ENCODE peak calls at places on chromosomes 13 and 19, in ten cellular contexts. One of them, this sample, is unnamed. For H3K9me3, the result is how much of the 10 kb centered on the place peaks cover.

GRCh38 chr13:20436505-20436904 is 89.2 kb downstream of the CRYL1 start:
- DNase-seq in AG04450: no peak
- DNase-seq in tibial nerve: no peak
- DNase-seq in mucosa of descending colon: no peak
- DNase-seq in WERI-Rb-1: no peak
- DNase-seq in cardiac muscle cell: no peak
- DNase-seq in right cardiac atrium: no peak
- DNase-seq in SJSA1: no peak
- DNase-seq in prostate gland: no peak
- DNase-seq in A549: no peak
- DNase-seq in this sample: no peak

GRCh38 chr13:26881154-26881553 is 120.6 kb upstream of the GPR12 start:
- DNase-seq in right cardiac atrium: no peak
- DNase-seq in AG04450: peak
- DNase-seq in mucosa of descending colon: no peak
- DNase-seq in prostate gland: peak
- DNase-seq in tibial nerve: no peak
- DNase-seq in WERI-Rb-1: no peak
- DNase-seq in SJSA1: no peak
- DNase-seq in cardiac muscle cell: peak
- DNase-seq in A549: no peak
- DNase-seq in this sample: no peak

GRCh38 chr19:17323973-17324327 is 10.7 kb downstream of the ANO8 start:
- DNase-seq in mucosa of descending colon: peak
- DNase-seq in SJSA1: no peak
- DNase-seq in tibial nerve: no peak
- DNase-seq in AG04450: no peak
- DNase-seq in WERI-Rb-1: no peak
- DNase-seq in prostate gland: no peak
- DNase-seq in A549: no peak
- DNase-seq in right cardiac atrium: peak
- DNase-seq in cardiac muscle cell: no peak
- DNase-seq in this sample: no peak

GRCh38 chr19:18831524-18832330 is at the start of gene UPF1:
- DNase-seq in A549: peak
- DNase-seq in mucosa of descending colon: peak
- DNase-seq in prostate gland: peak
- DNase-seq in cardiac muscle cell: peak
- DNase-seq in SJSA1: peak
- DNase-seq in right cardiac atrium: peak
- DNase-seq in WERI-Rb-1: peak
- DNase-seq in tibial nerve: peak
- DNase-seq in AG04450: peak
- DNase-seq in this sample: peak

GRCh38 chr13:29594310-29594709 is 1.2 kb downstream of the SLC7A1 start:
- DNase-seq in A549: peak
- DNase-seq in right cardiac atrium: no peak
- DNase-seq in SJSA1: peak
- DNase-seq in WERI-Rb-1: peak
- DNase-seq in mucosa of descending colon: no peak
- DNase-seq in AG04450: peak
- DNase-seq in prostate gland: peak
- DNase-seq in tibial nerve: peak
- DNase-seq in cardiac muscle cell: peak
- DNase-seq in this sample: no peak

GRCh38 chr13:21741396-21741795 is 70.5 kb downstream of the FGF9 start:
- DNase-seq in WERI-Rb-1: no peak
- DNase-seq in A549: no peak
- DNase-seq in right cardiac atrium: no peak
- DNase-seq in tibial nerve: no peak
- DNase-seq in mucosa of descending colon: no peak
- DNase-seq in AG04450: no peak
- DNase-seq in prostate gland: no peak
- DNase-seq in cardiac muscle cell: no peak
- DNase-seq in SJSA1: no peak
- DNase-seq in this sample: no peak

GRCh38 chr19:21362291-21362690 is 3.5 kb downstream of the ZNF738 start:
- DNase-seq in tibial nerve: no peak
- DNase-seq in cardiac muscle cell: no peak
- DNase-seq in mucosa of descending colon: no peak
- DNase-seq in right cardiac atrium: no peak
- DNase-seq in prostate gland: no peak
- DNase-seq in A549: no peak
- DNase-seq in AG04450: no peak
- DNase-seq in SJSA1: no peak
- DNase-seq in WERI-Rb-1: no peak
- DNase-seq in this sample: no peak

GRCh38 chr19:46860846-46861690 is at the start of gene ARHGAP35:
- DNase-seq in cardiac muscle cell: no peak
- DNase-seq in WERI-Rb-1: no peak
- DNase-seq in A549: peak
- DNase-seq in prostate gland: no peak
- DNase-seq in right cardiac atrium: peak
- DNase-seq in AG04450: no peak
- DNase-seq in mucosa of descending colon: peak
- DNase-seq in SJSA1: no peak
- DNase-seq in tibial nerve: no peak
- DNase-seq in this sample: peak

DNA sequence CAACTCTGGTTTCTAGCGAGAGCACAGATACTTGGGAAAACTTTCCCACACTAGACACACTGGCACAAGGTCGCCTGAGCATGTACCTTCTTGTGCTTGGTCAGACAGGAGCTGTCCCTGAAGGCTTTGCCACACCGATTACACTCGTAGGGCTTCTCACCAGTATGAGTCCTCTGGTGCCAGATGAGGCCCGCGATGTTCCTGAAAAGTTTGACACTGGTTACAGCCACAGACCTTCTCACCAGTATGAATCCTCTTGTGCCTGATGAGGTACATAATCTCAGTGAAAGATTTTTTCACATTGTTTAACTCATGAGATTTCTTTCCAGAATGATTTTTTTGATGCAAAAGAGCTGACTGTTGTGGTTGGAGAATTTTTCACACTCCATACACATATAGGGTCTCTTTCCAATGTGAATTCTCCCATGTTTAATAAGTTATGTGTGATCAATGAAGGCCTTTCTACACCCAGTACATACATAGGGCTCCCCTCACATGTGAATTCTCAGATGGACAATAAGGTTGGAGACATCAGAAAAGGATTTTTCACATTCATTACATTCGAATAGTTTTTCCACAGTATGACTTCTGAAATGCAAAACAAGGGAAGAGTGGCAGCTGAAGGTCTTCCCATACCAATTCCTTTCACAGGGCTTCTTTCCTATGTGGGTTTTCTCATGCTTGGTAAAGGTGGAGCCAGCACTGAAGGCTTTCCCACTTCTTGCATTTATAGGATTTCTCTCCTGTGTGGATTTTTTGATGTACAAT is 9.9 kb upstream of the ZSCAN18 start:
- DNase-seq in right cardiac atrium: no peak
- DNase-seq in WERI-Rb-1: no peak
- DNase-seq in tibial nerve: no peak
- DNase-seq in A549: no peak
- DNase-seq in AG04450: no peak
- DNase-seq in cardiac muscle cell: no peak
- DNase-seq in SJSA1: no peak
- DNase-seq in mucosa of descending colon: no peak
- DNase-seq in prostate gland: no peak
- DNase-seq in this sample: no peak
- H3K9me3 ChIP-seq in right cardiac atrium: under half
- H3K9me3 ChIP-seq in WERI-Rb-1: half or more
- H3K9me3 ChIP-seq in tibial nerve: under half
- H3K9me3 ChIP-seq in A549: half or more
- H3K9me3 ChIP-seq in AG04450: half or more
- H3K9me3 ChIP-seq in cardiac muscle cell: under half
- H3K9me3 ChIP-seq in SJSA1: under half
- H3K9me3 ChIP-seq in mucosa of descending colon: half or more
- H3K9me3 ChIP-seq in prostate gland: under half
- H3K9me3 ChIP-seq in this sample: under half

GRCh38 chr19:11807099-11807380 is 7.0 kb upstream of the ZNF440 start:
- DNase-seq in mucosa of descending colon: no peak
- DNase-seq in prostate gland: no peak
- DNase-seq in SJSA1: no peak
- DNase-seq in A549: no peak
- DNase-seq in cardiac muscle cell: no peak
- DNase-seq in AG04450: no peak
- DNase-seq in right cardiac atrium: no peak
- DNase-seq in WERI-Rb-1: no peak
- DNase-seq in tibial nerve: no peak
- DNase-seq in this sample: no peak
- H3K9me3 ChIP-seq in mucosa of descending colon: under half
- H3K9me3 ChIP-seq in prostate gland: under half
- H3K9me3 ChIP-seq in SJSA1: under half
- H3K9me3 ChIP-seq in A549: under half
- H3K9me3 ChIP-seq in cardiac muscle cell: under half
- H3K9me3 ChIP-seq in AG04450: under half
- H3K9me3 ChIP-seq in right cardiac atrium: under half
- H3K9me3 ChIP-seq in WERI-Rb-1: under half
- H3K9me3 ChIP-seq in tibial nerve: under half
- H3K9me3 ChIP-seq in this sample: under half

GRCh38 chr19:23560051-23560450 is 127.0 kb downstream of the ZNF675 start:
- DNase-seq in mucosa of descending colon: no peak
- DNase-seq in prostate gland: no peak
- DNase-seq in A549: no peak
- DNase-seq in SJSA1: no peak
- DNase-seq in right cardiac atrium: no peak
- DNase-seq in AG04450: no peak
- DNase-seq in cardiac muscle cell: no peak
- DNase-seq in WERI-Rb-1: no peak
- DNase-seq in tibial nerve: no peak
- DNase-seq in this sample: no peak

GRCh38 chr19:23554548-23554947 is 132.5 kb downstream of the ZNF675 start:
- DNase-seq in A549: no peak
- DNase-seq in WERI-Rb-1: no peak
- DNase-seq in right cardiac atrium: no peak
- DNase-seq in prostate gland: no peak
- DNase-seq in SJSA1: no peak
- DNase-seq in cardiac muscle cell: no peak
- DNase-seq in tibial nerve: no peak
- DNase-seq in mucosa of descending colon: no peak
- DNase-seq in AG04450: no peak
- DNase-seq in this sample: no peak

GRCh38 chr19:23558541-23558940 is 128.5 kb downstream of the ZNF675 start:
- DNase-seq in mucosa of descending colon: no peak
- DNase-seq in WERI-Rb-1: no peak
- DNase-seq in cardiac muscle cell: no peak
- DNase-seq in A549: no peak
- DNase-seq in tibial nerve: no peak
- DNase-seq in AG04450: no peak
- DNase-seq in right cardiac atrium: no peak
- DNase-seq in SJSA1: no peak
- DNase-seq in prostate gland: no peak
- DNase-seq in this sample: no peak

GRCh38 chr19:23561341-23561740 is 125.7 kb downstream of the ZNF675 start:
- DNase-seq in A549: no peak
- DNase-seq in right cardiac atrium: no peak
- DNase-seq in cardiac muscle cell: no peak
- DNase-seq in tibial nerve: no peak
- DNase-seq in prostate gland: no peak
- DNase-seq in mucosa of descending colon: no peak
- DNase-seq in WERI-Rb-1: no peak
- DNase-seq in AG04450: no peak
- DNase-seq in SJSA1: no peak
- DNase-seq in this sample: no peak

DNA sequence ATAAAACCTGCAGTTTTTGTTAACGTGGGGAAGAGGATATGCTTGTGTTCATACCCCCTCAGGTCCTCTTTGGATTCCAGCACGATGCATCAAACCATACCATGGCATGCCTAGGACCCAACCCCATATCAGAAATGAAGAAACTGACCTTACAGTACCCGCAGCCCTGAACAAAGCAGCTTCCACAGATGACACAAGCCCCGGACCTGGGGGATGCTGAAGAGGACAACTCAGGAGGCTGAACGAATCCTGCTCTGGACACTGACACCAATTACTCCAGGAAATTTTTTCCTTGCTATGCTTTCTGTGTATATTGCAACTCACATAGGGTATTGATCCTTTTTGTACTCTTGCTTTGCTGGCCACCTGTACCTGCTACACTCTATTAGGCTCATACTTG is 129.6 kb downstream of the ZNF675 start:
- DNase-seq in A549: no peak
- DNase-seq in SJSA1: no peak
- DNase-seq in WERI-Rb-1: no peak
- DNase-seq in AG04450: no peak
- DNase-seq in mucosa of descending colon: no peak
- DNase-seq in tibial nerve: no peak
- DNase-seq in right cardiac atrium: no peak
- DNase-seq in cardiac muscle cell: no peak
- DNase-seq in prostate gland: no peak
- DNase-seq in this sample: no peak
- H3K9me3 ChIP-seq in A549: under half
- H3K9me3 ChIP-seq in SJSA1: under half
- H3K9me3 ChIP-seq in WERI-Rb-1: under half
- H3K9me3 ChIP-seq in AG04450: under half
- H3K9me3 ChIP-seq in mucosa of descending colon: under half
- H3K9me3 ChIP-seq in tibial nerve: under half
- H3K9me3 ChIP-seq in right cardiac atrium: under half
- H3K9me3 ChIP-seq in cardiac muscle cell: under half
- H3K9me3 ChIP-seq in prostate gland: under half
- H3K9me3 ChIP-seq in this sample: under half

GRCh38 chr19:39986643-39987042 is 10.2 kb upstream of the ZNF546 start:
- DNase-seq in SJSA1: no peak
- DNase-seq in prostate gland: no peak
- DNase-seq in WERI-Rb-1: no peak
- DNase-seq in A549: no peak
- DNase-seq in mucosa of descending colon: no peak
- DNase-seq in right cardiac atrium: no peak
- DNase-seq in tibial nerve: no peak
- DNase-seq in AG04450: no peak
- DNase-seq in cardiac muscle cell: no peak
- DNase-seq in this sample: no peak

GRCh38 chr19:39987596-39987995 is 9.3 kb upstream of the ZNF546 start:
- DNase-seq in mucosa of descending colon: no peak
- DNase-seq in right cardiac atrium: no peak
- DNase-seq in cardiac muscle cell: no peak
- DNase-seq in WERI-Rb-1: no peak
- DNase-seq in A549: no peak
- DNase-seq in SJSA1: no peak
- DNase-seq in prostate gland: no peak
- DNase-seq in AG04450: no peak
- DNase-seq in tibial nerve: no peak
- DNase-seq in this sample: no peak

GRCh38 chr19:39982883-39983282 is 11.9 kb downstream of the PSMC4 start:
- DNase-seq in WERI-Rb-1: no peak
- DNase-seq in tibial nerve: no peak
- DNase-seq in SJSA1: no peak
- DNase-seq in A549: no peak
- DNase-seq in mucosa of descending colon: no peak
- DNase-seq in prostate gland: no peak
- DNase-seq in AG04450: no peak
- DNase-seq in right cardiac atrium: no peak
- DNase-seq in cardiac muscle cell: no peak
- DNase-seq in this sample: no peak

GRCh38 chr19:39987167-39987566 is 9.7 kb upstream of the ZNF546 start:
- DNase-seq in WERI-Rb-1: no peak
- DNase-seq in prostate gland: no peak
- DNase-seq in cardiac muscle cell: no peak
- DNase-seq in AG04450: no peak
- DNase-seq in mucosa of descending colon: no peak
- DNase-seq in tibial nerve: no peak
- DNase-seq in right cardiac atrium: no peak
- DNase-seq in SJSA1: no peak
- DNase-seq in A549: no peak
- DNase-seq in this sample: no peak

DNA sequence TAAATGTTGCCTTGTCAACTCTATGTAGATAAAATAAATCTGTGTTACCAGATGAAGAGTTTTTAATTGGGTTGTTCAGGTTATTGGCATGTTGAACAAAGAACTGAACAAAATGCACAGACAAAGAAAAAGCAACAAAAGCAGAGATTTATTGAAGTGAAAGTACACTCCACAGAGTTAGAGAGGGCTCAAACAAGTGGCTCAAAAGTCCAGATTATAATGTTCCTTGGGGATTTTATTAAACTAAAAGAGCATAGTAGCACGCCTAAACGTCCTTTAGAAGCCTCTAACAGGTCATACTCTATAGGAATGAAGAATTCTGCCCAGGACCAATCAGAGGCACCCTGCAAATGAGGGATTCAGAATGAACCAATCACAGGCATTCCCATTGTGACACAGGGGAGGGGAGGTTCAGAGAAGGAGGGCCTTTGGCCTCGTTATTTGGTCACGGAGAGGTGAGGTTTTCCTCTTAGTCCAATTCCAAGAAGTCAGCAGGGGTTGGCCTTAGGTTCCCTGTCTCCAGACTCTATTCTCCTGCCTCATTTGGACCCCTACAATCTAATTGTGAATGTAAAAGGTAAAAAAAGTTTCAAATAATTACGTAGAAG is 12.8 kb downstream of the PSMC4 start:
- DNase-seq in tibial nerve: no peak
- DNase-seq in right cardiac atrium: no peak
- DNase-seq in cardiac muscle cell: no peak
- DNase-seq in AG04450: no peak
- DNase-seq in mucosa of descending colon: no peak
- DNase-seq in SJSA1: no peak
- DNase-seq in prostate gland: no peak
- DNase-seq in A549: no peak
- DNase-seq in WERI-Rb-1: no peak
- DNase-seq in this sample: no peak
- H3K9me3 ChIP-seq in tibial nerve: under half
- H3K9me3 ChIP-seq in right cardiac atrium: under half
- H3K9me3 ChIP-seq in cardiac muscle cell: under half
- H3K9me3 ChIP-seq in AG04450: under half
- H3K9me3 ChIP-seq in mucosa of descending colon: under half
- H3K9me3 ChIP-seq in SJSA1: under half
- H3K9me3 ChIP-seq in prostate gland: under half
- H3K9me3 ChIP-seq in A549: half or more
- H3K9me3 ChIP-seq in WERI-Rb-1: under half
- H3K9me3 ChIP-seq in this sample: under half